ENCODE peak calls at places on chromosomes 6 and 20, in eight cellular contexts. One of them, this sample, is unnamed. For H3K9me3 and H3K4me1, the result is how much of the 10 kb centered on the place peaks cover.

GRCh38 chr6:1162367-1163275 is 149.3 kb upstream of the FOXQ1 start:
- DNase-seq in tibial nerve: no peak
- DNase-seq in fibroblast of lung: no peak
- DNase-seq in uterus: no peak
- DNase-seq in PC-9: peak
- DNase-seq in tibial artery: no peak
- DNase-seq in cardiac muscle cell: no peak
- DNase-seq in CD8-positive, alpha-beta T cell: no peak
- DNase-seq in this sample: no peak

GRCh38 chr20:47578543-47578942 is 76.9 kb downstream of the NCOA3 start:
- DNase-seq in tibial nerve: no peak
- DNase-seq in CD8-positive, alpha-beta T cell: no peak
- DNase-seq in cardiac muscle cell: no peak
- DNase-seq in fibroblast of lung: no peak
- DNase-seq in uterus: no peak
- DNase-seq in tibial artery: no peak
- DNase-seq in PC-9: no peak
- DNase-seq in this sample: peak

GRCh38 chr6:154675602-154676088 is 57.6 kb upstream of the SCAF8 start:
- DNase-seq in tibial nerve: peak
- DNase-seq in uterus: peak
- DNase-seq in CD8-positive, alpha-beta T cell: peak
- DNase-seq in PC-9: peak
- DNase-seq in fibroblast of lung: peak
- DNase-seq in cardiac muscle cell: peak
- DNase-seq in tibial artery: peak
- DNase-seq in this sample: peak

GRCh38 chr6:117231466-117231865 is 33.9 kb upstream of the VGLL2 start:
- DNase-seq in PC-9: no peak
- DNase-seq in uterus: no peak
- DNase-seq in tibial artery: no peak
- DNase-seq in fibroblast of lung: no peak
- DNase-seq in CD8-positive, alpha-beta T cell: no peak
- DNase-seq in cardiac muscle cell: no peak
- DNase-seq in tibial nerve: no peak
- DNase-seq in this sample: no peak

GRCh38 chr6:56961151-56961550 is 6.2 kb downstream of the BEND6 start:
- DNase-seq in fibroblast of lung: no peak
- DNase-seq in uterus: no peak
- DNase-seq in tibial nerve: no peak
- DNase-seq in cardiac muscle cell: no peak
- DNase-seq in PC-9: no peak
- DNase-seq in tibial artery: no peak
- DNase-seq in CD8-positive, alpha-beta T cell: no peak
- DNase-seq in this sample: no peak

GRCh38 chr20:44748005-44748370 is 2.3 kb downstream of the KCNK15 start:
- DNase-seq in tibial artery: no peak
- DNase-seq in fibroblast of lung: no peak
- DNase-seq in PC-9: no peak
- DNase-seq in uterus: no peak
- DNase-seq in CD8-positive, alpha-beta T cell: no peak
- DNase-seq in cardiac muscle cell: no peak
- DNase-seq in tibial nerve: no peak
- DNase-seq in this sample: no peak

GRCh38 chr20:32167552-32167951 is 40.0 kb downstream of the PLAGL2 start:
- DNase-seq in uterus: no peak
- DNase-seq in fibroblast of lung: no peak
- DNase-seq in tibial artery: peak
- DNase-seq in tibial nerve: no peak
- DNase-seq in cardiac muscle cell: no peak
- DNase-seq in PC-9: no peak
- DNase-seq in CD8-positive, alpha-beta T cell: no peak
- DNase-seq in this sample: no peak

GRCh38 chr20:21564127-21564773 is 50.4 kb upstream of the NKX2-2 start:
- DNase-seq in uterus: no peak
- DNase-seq in CD8-positive, alpha-beta T cell: no peak
- DNase-seq in fibroblast of lung: no peak
- DNase-seq in tibial nerve: no peak
- DNase-seq in cardiac muscle cell: no peak
- DNase-seq in PC-9: no peak
- DNase-seq in tibial artery: no peak
- DNase-seq in this sample: peak

GRCh38 chr6:15086273-15087158 is 159.4 kb upstream of the JARID2 start:
- DNase-seq in cardiac muscle cell: no peak
- DNase-seq in tibial artery: no peak
- DNase-seq in uterus: no peak
- DNase-seq in fibroblast of lung: no peak
- DNase-seq in tibial nerve: no peak
- DNase-seq in CD8-positive, alpha-beta T cell: no peak
- DNase-seq in PC-9: peak
- DNase-seq in this sample: no peak

GRCh38 chr6:53625315-53625714 is 40.2 kb downstream of the KLHL31 start:
- DNase-seq in uterus: no peak
- DNase-seq in tibial nerve: no peak
- DNase-seq in fibroblast of lung: no peak
- DNase-seq in PC-9: no peak
- DNase-seq in cardiac muscle cell: no peak
- DNase-seq in tibial artery: no peak
- DNase-seq in CD8-positive, alpha-beta T cell: no peak
- DNase-seq in this sample: no peak

DNA sequence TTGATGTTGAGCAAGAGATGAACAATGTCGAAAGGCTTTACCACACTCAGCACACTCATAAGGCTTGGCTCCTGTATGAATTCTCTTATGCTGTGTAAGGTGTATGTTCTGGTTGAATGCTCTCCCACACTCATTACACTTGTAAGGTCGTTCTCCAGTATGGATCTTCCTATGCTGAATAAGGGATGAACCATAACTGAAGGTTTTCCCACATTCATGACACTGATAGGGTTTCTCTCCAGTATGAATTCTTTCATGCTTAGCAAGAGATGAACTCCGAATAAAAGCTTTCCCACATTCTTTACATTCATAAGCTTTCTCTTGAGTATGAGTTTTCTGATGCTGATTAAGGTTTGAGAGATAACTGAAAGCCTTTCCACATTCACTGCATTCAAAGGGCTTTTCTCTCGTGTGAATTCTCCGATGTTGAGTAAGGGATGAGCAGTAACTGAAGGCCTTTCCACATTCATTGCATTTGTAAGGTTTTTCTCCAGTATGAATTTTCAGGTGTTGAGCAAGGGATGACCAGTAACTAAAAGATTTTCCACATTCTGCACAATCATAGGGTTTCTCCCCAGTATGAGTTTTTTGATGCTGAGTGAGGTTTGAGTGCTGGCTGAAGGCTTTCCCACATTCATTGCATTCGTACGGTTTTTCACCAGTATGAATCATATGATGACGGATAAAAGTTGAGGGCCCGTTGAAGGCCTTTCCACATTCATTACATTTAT is 21.1 kb downstream of the ZNF184 start:
- DNase-seq in cardiac muscle cell: no peak
- DNase-seq in fibroblast of lung: no peak
- DNase-seq in tibial artery: no peak
- DNase-seq in PC-9: no peak
- DNase-seq in uterus: no peak
- DNase-seq in CD8-positive, alpha-beta T cell: no peak
- DNase-seq in tibial nerve: no peak
- DNase-seq in this sample: no peak
- H3K9me3 ChIP-seq in cardiac muscle cell: under half
- H3K9me3 ChIP-seq in fibroblast of lung: under half
- H3K9me3 ChIP-seq in tibial artery: under half
- H3K9me3 ChIP-seq in PC-9: half or more
- H3K9me3 ChIP-seq in uterus: under half
- H3K9me3 ChIP-seq in CD8-positive, alpha-beta T cell: half or more
- H3K9me3 ChIP-seq in tibial nerve: half or more
- H3K9me3 ChIP-seq in this sample: under half

GRCh38 chr6:90715093-90715655 is 128.3 kb upstream of the MAP3K7 start:
- DNase-seq in uterus: peak
- DNase-seq in PC-9: no peak
- DNase-seq in tibial artery: no peak
- DNase-seq in fibroblast of lung: peak
- DNase-seq in tibial nerve: no peak
- DNase-seq in cardiac muscle cell: no peak
- DNase-seq in CD8-positive, alpha-beta T cell: no peak
- DNase-seq in this sample: no peak

GRCh38 chr6:90714319-90714718 is 127.4 kb upstream of the MAP3K7 start:
- DNase-seq in CD8-positive, alpha-beta T cell: no peak
- DNase-seq in PC-9: no peak
- DNase-seq in uterus: no peak
- DNase-seq in tibial nerve: no peak
- DNase-seq in cardiac muscle cell: no peak
- DNase-seq in fibroblast of lung: no peak
- DNase-seq in tibial artery: no peak
- DNase-seq in this sample: no peak

GRCh38 chr6:90719321-90720195 is 132.7 kb upstream of the MAP3K7 start:
- DNase-seq in CD8-positive, alpha-beta T cell: no peak
- DNase-seq in uterus: no peak
- DNase-seq in cardiac muscle cell: no peak
- DNase-seq in tibial nerve: no peak
- DNase-seq in tibial artery: no peak
- DNase-seq in fibroblast of lung: no peak
- DNase-seq in PC-9: no peak
- DNase-seq in this sample: no peak

GRCh38 chr6:90720404-90720803 is 133.5 kb upstream of the MAP3K7 start:
- DNase-seq in tibial nerve: no peak
- DNase-seq in uterus: no peak
- DNase-seq in PC-9: no peak
- DNase-seq in CD8-positive, alpha-beta T cell: no peak
- DNase-seq in fibroblast of lung: no peak
- DNase-seq in tibial artery: no peak
- DNase-seq in cardiac muscle cell: no peak
- DNase-seq in this sample: no peak

DNA sequence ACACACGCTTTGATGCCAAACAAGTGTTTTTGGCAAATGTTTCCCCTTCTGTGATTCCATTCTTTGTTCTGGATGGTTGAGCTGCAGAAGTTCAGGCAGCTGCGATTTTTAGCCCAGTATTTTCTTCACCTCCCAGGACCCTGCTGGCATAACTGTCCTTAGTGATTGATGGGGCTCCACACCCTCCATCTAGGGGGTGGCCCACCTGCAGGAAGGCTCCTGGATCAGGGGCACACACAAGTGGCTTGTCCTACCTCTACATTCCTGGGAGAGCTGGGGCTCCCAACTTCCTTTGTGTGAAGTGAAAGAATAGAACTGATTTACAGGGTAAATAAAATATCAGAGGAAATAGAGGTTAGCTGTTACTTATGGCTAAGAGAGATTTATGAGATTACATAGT is 129.5 kb upstream of the MAP3K7 start:
- DNase-seq in fibroblast of lung: no peak
- DNase-seq in PC-9: no peak
- DNase-seq in uterus: no peak
- DNase-seq in tibial nerve: no peak
- DNase-seq in tibial artery: no peak
- DNase-seq in CD8-positive, alpha-beta T cell: no peak
- DNase-seq in cardiac muscle cell: no peak
- DNase-seq in this sample: no peak
- TF ChIP-seq CTCF in fibroblast of lung: no peak
- TF ChIP-seq CTCF in PC-9: no peak
- TF ChIP-seq CTCF in uterus: no peak
- TF ChIP-seq CTCF in tibial nerve: no peak
- TF ChIP-seq CTCF in tibial artery: no peak
- TF ChIP-seq CTCF in CD8-positive, alpha-beta T cell: no peak
- TF ChIP-seq CTCF in cardiac muscle cell: no peak
- TF ChIP-seq CTCF in this sample: no peak

DNA sequence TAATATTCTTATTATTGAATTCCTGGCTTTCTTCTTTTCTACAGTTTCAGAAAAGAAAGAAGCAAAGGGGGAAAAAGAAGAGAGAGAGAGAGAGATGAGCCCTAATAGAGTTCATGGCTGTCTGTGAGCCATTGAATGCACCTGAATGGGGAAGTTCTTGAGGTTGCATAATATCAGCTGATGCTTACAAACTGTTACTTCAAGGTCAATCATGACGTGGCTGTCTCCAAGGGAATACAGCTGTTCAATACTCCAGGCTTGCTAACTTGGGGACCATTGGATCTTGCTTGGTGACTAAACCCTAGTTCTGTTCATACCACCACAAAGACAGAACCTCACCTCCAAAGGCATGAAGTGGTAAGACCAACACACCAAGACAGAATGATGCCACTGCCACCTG is 180.4 kb downstream of the ADGRG6 start:
- DNase-seq in CD8-positive, alpha-beta T cell: no peak
- DNase-seq in uterus: no peak
- DNase-seq in PC-9: no peak
- DNase-seq in tibial artery: no peak
- DNase-seq in cardiac muscle cell: no peak
- DNase-seq in fibroblast of lung: no peak
- DNase-seq in tibial nerve: no peak
- DNase-seq in this sample: no peak
- H3K4me1 ChIP-seq in CD8-positive, alpha-beta T cell: under half
- H3K4me1 ChIP-seq in uterus: under half
- H3K4me1 ChIP-seq in PC-9: under half
- H3K4me1 ChIP-seq in tibial artery: under half
- H3K4me1 ChIP-seq in cardiac muscle cell: under half
- H3K4me1 ChIP-seq in fibroblast of lung: under half
- H3K4me1 ChIP-seq in tibial nerve: under half
- H3K4me1 ChIP-seq in this sample: under half

GRCh38 chr6:169908403-169908933 is 157.0 kb downstream of the ERMARD start:
- DNase-seq in fibroblast of lung: no peak
- DNase-seq in PC-9: no peak
- DNase-seq in tibial nerve: no peak
- DNase-seq in tibial artery: no peak
- DNase-seq in CD8-positive, alpha-beta T cell: no peak
- DNase-seq in cardiac muscle cell: no peak
- DNase-seq in uterus: no peak
- DNase-seq in this sample: no peak

GRCh38 chr6:169911264-169912263 is 160.1 kb downstream of the ERMARD start:
- DNase-seq in cardiac muscle cell: no peak
- DNase-seq in fibroblast of lung: no peak
- DNase-seq in tibial artery: no peak
- DNase-seq in PC-9: no peak
- DNase-seq in tibial nerve: no peak
- DNase-seq in uterus: no peak
- DNase-seq in CD8-positive, alpha-beta T cell: no peak
- DNase-seq in this sample: no peak

GRCh38 chr6:169907419-169908115 is 156.1 kb downstream of the ERMARD start:
- DNase-seq in tibial artery: no peak
- DNase-seq in tibial nerve: no peak
- DNase-seq in cardiac muscle cell: no peak
- DNase-seq in PC-9: no peak
- DNase-seq in CD8-positive, alpha-beta T cell: no peak
- DNase-seq in uterus: no peak
- DNase-seq in fibroblast of lung: no peak
- DNase-seq in this sample: no peak

GRCh38 chr6:169906741-169907418 is 155.5 kb downstream of the ERMARD start:
- DNase-seq in fibroblast of lung: no peak
- DNase-seq in cardiac muscle cell: no peak
- DNase-seq in PC-9: no peak
- DNase-seq in tibial nerve: no peak
- DNase-seq in tibial artery: no peak
- DNase-seq in CD8-positive, alpha-beta T cell: no peak
- DNase-seq in uterus: no peak
- DNase-seq in this sample: no peak

DNA sequence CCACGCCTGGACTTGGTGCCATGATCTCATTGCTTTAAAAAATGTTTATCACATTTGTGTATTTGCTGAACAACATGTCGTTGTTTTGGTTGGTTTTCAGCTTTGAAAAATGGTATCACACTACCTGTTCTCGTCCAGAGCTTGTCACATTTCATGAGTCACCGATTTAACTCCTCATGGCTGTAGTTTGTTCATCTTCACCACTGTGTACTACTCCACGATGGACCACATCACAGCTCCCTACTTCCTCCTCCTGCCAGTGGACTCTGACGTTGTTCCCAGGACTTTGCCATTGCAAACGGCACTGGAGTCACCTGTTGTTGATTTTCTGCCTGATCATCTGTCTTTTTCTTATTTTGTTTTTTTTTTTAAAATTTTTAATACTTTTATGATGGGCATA is 157.7 kb downstream of the ERMARD start:
- DNase-seq in CD8-positive, alpha-beta T cell: no peak
- DNase-seq in cardiac muscle cell: no peak
- DNase-seq in tibial artery: no peak
- DNase-seq in tibial nerve: no peak
- DNase-seq in fibroblast of lung: no peak
- DNase-seq in PC-9: no peak
- DNase-seq in uterus: no peak
- DNase-seq in this sample: no peak
- H3K9me3 ChIP-seq in CD8-positive, alpha-beta T cell: under half
- H3K9me3 ChIP-seq in cardiac muscle cell: under half
- H3K9me3 ChIP-seq in tibial artery: under half
- H3K9me3 ChIP-seq in tibial nerve: under half
- H3K9me3 ChIP-seq in fibroblast of lung: under half
- H3K9me3 ChIP-seq in PC-9: under half
- H3K9me3 ChIP-seq in uterus: under half
- H3K9me3 ChIP-seq in this sample: under half